ENCODE peak calls at places on chromosomes 5 and 9, in ten cellular contexts. N is GM12865, T is neural progenitor cell, D is brain microvascular endothelial cell, K is choroid plexus epithelial cell, R is tibial artery, I is sigmoid colon, W is A549, A is fibroblast of pulmonary artery, X is endodermal cell. Q is an unnamed sample.
A peak's percentile ranks its signal among the peaks of the same experiment; 100 is the strongest.

GRCh38 chr5:14209836-14210235 is 66.7 kb downstream of the TRIO start:
- DNase-seq in N (no peak), T (no peak), D (no peak), K (no peak), R (no peak), I (no peak), W (no peak), A (no peak), X (no peak), Q (no peak)

GRCh38 chr9:129887210-129888084 is 52.2 kb downstream of the USP20 start:
- DNase-seq in N (peak; percentile 73), T (no peak), D (peak; percentile 73), K (peak; percentile 70), R (peak; percentile 54), I (no peak), W (no peak), A (peak; percentile 84), X (peak; percentile 53), Q (peak; percentile 67)

GRCh38 chr5:57600321-57600720 is 117.7 kb upstream of the ACTBL2 start:
- DNase-seq in N (no peak), T (no peak), D (no peak), K (peak; percentile 8), R (no peak), I (no peak), W (no peak), A (no peak), X (no peak), Q (peak; percentile 16)

GRCh38 chr9:135228983-135229625 is 141.6 kb downstream of the OLFM1 start:
- DNase-seq in N (no peak), T (no peak), D (no peak), K (no peak), R (no peak), I (no peak), W (no peak), A (no peak), X (peak; percentile 26), Q (no peak)

GRCh38 chr9:127557466-127557869 is 54.6 kb upstream of the STXBP1 start:
- DNase-seq in N (no peak), T (peak; percentile 53), D (no peak), K (no peak), R (no peak), I (no peak), W (no peak), A (peak; percentile 59), X (no peak), Q (peak; percentile 72)

GRCh38 chr9:129630967-129631672 is 5.2 kb downstream of the NTMT1 start:
- DNase-seq in N (no peak), T (no peak), D (peak; percentile 43), K (peak; percentile 61), R (no peak), I (no peak), W (no peak), A (peak; percentile 26), X (no peak), Q (no peak)

GRCh38 chr5:179051784-179052183 is 8.4 kb upstream of the ZNF354C start:
- DNase-seq in N (no peak), T (no peak), D (no peak), K (no peak), R (no peak), I (no peak), W (no peak), A (no peak), X (no peak), Q (no peak)

GRCh38 chr9:95406114-95406513 is 88.6 kb upstream of the FANCC start:
- DNase-seq in N (no peak), T (no peak), D (no peak), K (peak; percentile 64), R (peak; percentile 69), I (no peak), W (no peak), A (peak; percentile 78), X (no peak), Q (peak; percentile 56)

GRCh38 chr5:133244242-133244641 is 192.4 kb downstream of the HSPA4 start:
- DNase-seq in N (peak; percentile 82), T (no peak), D (no peak), K (peak; percentile 40), R (no peak), I (no peak), W (peak; percentile 68), A (no peak), X (no peak), Q (no peak)

GRCh38 chr5:134177197-134178171 is 734 bp upstream of the SKP1 start:
- DNase-seq in N (no peak), T (peak; percentile 88), D (peak; percentile 57), K (peak; percentile 82), R (peak; percentile 65), I (peak; percentile 82), W (peak; percentile 39), A (peak; percentile 82), X (peak; percentile 90), Q (peak; percentile 85)

DNA sequence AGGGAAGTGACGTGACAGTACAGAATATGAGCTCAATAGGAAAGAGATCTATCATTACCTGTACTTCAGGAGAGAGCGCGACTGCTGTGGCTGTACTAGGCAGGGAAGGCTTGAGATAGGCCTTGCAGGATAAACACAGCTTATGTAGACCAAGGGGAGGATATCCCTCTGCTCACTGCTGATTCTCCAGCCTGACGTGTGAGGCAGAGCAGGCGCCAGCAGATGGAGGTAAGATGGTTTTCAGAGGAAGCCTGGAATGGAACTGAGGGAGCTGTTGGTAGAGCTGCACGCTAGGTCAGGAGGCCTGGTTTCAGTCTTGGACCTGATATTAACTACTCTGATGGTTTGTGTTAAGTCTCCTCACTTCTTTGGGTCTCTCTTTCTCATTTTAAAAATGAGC is 291.4 kb downstream of the YTHDC2 start:
- DNase-seq in N (no peak), T (peak; percentile 40), D (no peak), K (no peak), R (no peak), I (no peak), W (no peak), A (no peak), X (peak; percentile 64), Q (no peak)
- TF ChIP-seq CTCF in N (no peak), T (no peak), D (no peak), K (no peak), R (no peak), I (no peak), W (no peak), A (no peak), X (peak; percentile 52), Q (no peak)

GRCh38 chr9:137190315-137190853 is 1.9 kb downstream of the SSNA1 start:
- DNase-seq in N (no peak), T (no peak), D (no peak), K (no peak), R (no peak), I (no peak), W (no peak), A (no peak), X (no peak), Q (no peak)
- H3K4me3 ChIP-seq in N (no peak overlapping the region), T (no peak overlapping the region), D (no peak overlapping the region), K (no peak overlapping the region), R (no peak overlapping the region), I (no peak overlapping the region), W (no peak overlapping the region), A (no peak overlapping the region), X (no peak overlapping the region), Q (peak overlapping the region; percentile 96)

GRCh38 chr9:99822096-99822595 is 461 bp downstream of the NR4A3 start:
- DNase-seq in N (peak; percentile 33), T (no peak), D (no peak), K (peak; percentile 42), R (peak; percentile 28), I (no peak), W (no peak), A (no peak), X (no peak), Q (no peak)

GRCh38 chr9:99822596-99823391 is 1.1 kb downstream of the NR4A3 start:
- DNase-seq in N (peak; percentile 49), T (peak; percentile 82), D (peak; percentile 53), K (peak; percentile 64), R (peak; percentile 34), I (peak; percentile 75), W (peak; percentile 62), A (peak; percentile 75), X (peak; percentile 87), Q (peak; percentile 63)

GRCh38 chr9:99819484-99820329 is 2.0 kb upstream of the NR4A3 start:
- DNase-seq in N (peak; percentile 95), T (peak; percentile 98), D (peak; percentile 95), K (peak; percentile 96), R (peak; percentile 94), I (peak; percentile 98), W (peak; percentile 95), A (peak; percentile 96), X (peak; percentile 97), Q (peak; percentile 95)

GRCh38 chr9:99820330-99821186 is 1.1 kb upstream of the NR4A3 start:
- DNase-seq in N (peak; percentile 70), T (no peak), D (peak; percentile 71), K (peak; percentile 90), R (peak; percentile 88), I (peak; percentile 93), W (peak; percentile 72), A (peak; percentile 83), X (no peak), Q (peak; percentile 88)

DNA sequence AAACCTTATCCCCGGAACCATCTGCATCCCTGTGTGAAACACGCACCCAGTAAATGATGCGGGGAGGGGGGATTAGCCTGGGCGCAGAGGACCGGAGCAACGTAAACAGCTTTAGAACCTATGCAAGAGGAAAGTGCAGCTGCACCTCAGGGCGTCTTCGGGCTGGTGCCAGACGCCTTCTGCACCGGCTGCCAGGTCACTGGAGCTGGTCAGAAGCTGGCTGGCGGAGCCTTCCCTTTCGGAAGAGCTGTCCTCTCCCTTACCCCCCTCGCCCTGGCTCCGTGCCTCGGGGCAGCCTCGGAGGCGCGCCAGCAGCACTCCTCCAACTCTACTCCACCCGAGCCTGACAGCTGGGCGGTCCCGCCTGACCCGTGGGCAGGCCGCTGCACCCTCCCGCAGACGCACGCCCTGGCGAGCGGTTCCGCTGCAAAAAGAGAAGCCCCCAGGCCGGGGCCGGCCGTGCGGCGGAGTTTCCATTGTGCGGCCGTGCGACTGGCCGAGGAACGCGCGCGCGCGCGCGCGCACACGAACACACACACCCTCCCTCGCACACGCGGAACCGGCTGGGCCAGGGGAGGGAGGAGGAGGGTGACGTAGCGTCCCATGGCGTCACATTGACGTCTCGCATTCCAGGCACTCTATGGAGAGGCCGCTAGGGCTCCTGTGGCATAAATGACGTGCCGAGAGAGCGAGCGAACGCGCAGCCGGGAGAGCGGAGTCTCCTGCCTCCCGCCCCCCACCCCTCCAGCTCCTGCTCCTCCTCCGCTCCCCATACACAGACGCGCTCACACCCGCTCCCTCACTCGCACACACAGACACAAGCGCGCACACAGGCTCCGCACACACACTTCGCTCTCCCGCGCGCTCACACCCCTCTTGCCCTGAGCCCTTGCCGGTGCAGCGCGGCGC is at the start of gene NR4A3:
- DNase-seq in N (peak; percentile 88), T (peak; percentile 97), D (peak; percentile 97), K (peak; percentile 98), R (peak; percentile 93), I (peak; percentile 99), W (peak; percentile 98), A (peak; percentile 99), X (peak; percentile 91), Q (peak; percentile 98)
- TF ChIP-seq CTCF in N (peak; percentile 13), T (peak; percentile 18), D (peak; percentile 48), K (peak; percentile 27), R (peak; percentile 59), I (peak; percentile 33), W (no peak), A (peak; percentile 4), X (peak; percentile 59), Q (peak; percentile 38)

DNA sequence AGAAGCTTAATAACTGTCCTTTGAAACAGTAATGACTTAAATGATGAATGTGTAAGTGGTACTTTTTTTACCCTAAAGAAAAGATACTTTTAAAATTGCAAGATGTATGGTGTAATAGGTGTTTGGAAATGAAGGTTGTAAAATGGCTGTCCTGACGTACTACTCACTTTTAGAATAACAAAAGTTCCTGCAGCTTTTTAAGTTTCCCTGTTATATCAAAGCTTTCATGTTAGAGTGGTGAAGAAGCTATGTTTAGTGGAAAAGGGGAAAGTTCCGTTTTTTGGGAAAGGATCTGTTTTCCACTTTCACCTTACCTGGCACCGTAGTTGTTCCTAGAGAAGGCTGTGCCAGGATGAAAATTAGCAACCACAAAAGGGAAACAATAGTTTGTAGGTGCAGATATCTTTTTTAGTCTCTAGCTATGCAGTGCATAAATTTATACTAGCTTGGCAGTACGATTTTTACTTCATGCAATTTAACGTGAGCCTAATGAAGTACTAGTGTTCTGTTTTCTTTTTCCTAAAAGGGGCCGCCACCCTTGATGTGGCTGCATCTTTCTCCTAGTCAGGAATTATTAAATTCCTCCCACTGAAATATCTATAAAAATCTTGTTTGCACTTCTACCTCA is 1.3 kb downstream of the TNPO1 start:
- DNase-seq in N (no peak), T (no peak), D (no peak), K (no peak), R (no peak), I (no peak), W (no peak), A (peak; percentile 24), X (no peak), Q (peak; percentile 34)
- H3K4me3 ChIP-seq in N (peak overlapping the region; percentile 84), T (peak overlapping the region; percentile 86), D (peak overlapping the region; percentile 65), K (peak overlapping the region; percentile 78), R (peak overlapping the region; percentile 86), I (peak overlapping the region; percentile 69), W (peak overlapping the region; percentile 82), A (peak overlapping the region; percentile 80), X (peak overlapping the region; percentile 92), Q (peak overlapping the region; percentile 76)